ENCODE peak calls at places on chromosomes 13 and 19, in four cellular contexts. M is cardiac fibroblast, K is COR-L47, W is WTC11. S is an unnamed sample.

GRCh38 chr19:39362682-39363657 is 20.7 kb downstream of the SAMD4B start:
- DNase-seq in M (peak), K (no peak), W (no peak), S (peak)

GRCh38 chr13:62919491-62919890 is 1503.8 kb upstream of the PCDH20 start:
- DNase-seq in M (no peak), K (no peak), W (no peak), S (no peak)

GRCh38 chr19:54041969-54042606 is 21.6 kb downstream of the VSTM1 start:
- DNase-seq in M (no peak), K (no peak), W (no peak), S (no peak)

GRCh38 chr13:72194531-72194930 is 327.5 kb upstream of the DACH1 start:
- DNase-seq in M (peak), K (no peak), W (no peak), S (no peak)

GRCh38 chr19:15869109-15869555 is 28.7 kb downstream of the CYP4F2 start:
- DNase-seq in M (peak), K (peak), W (peak), S (peak)

GRCh38 chr13:91520952-91521351 is 122.5 kb downstream of the GPC5 start:
- DNase-seq in M (no peak), K (peak), W (no peak), S (no peak)

GRCh38 chr19:2394669-2395292 is 32.6 kb downstream of the TIMM13 start:
- DNase-seq in M (no peak), K (no peak), W (no peak), S (no peak)

GRCh38 chr19:47157455-47158321 is 27.1 kb downstream of the SAE1 start:
- DNase-seq in M (peak), K (no peak), W (peak), S (peak)

GRCh38 chr13:24271611-24272451 is 37.5 kb upstream of the C1QTNF9 start:
- DNase-seq in M (peak), K (no peak), W (no peak), S (peak)

GRCh38 chr19:13038306-13039210 is 43.3 kb downstream of the NFIX start:
- DNase-seq in M (no peak), K (no peak), W (no peak), S (no peak)

GRCh38 chr13:32427852-32428580 is at the start of gene N4BP2L1:
- DNase-seq in M (peak), K (peak), W (peak), S (peak)

GRCh38 chr13:68748038-68748437 is 1359.6 kb upstream of the ATXN8OS start:
- DNase-seq in M (no peak), K (no peak), W (no peak), S (no peak)

GRCh38 chr19:56980864-56981263 is 138.9 kb upstream of the USP29 start:
- DNase-seq in M (no peak), K (no peak), W (no peak), S (no peak)

GRCh38 chr19:5191091-5191490 is 149.5 kb downstream of the PTPRS start:
- DNase-seq in M (peak), K (no peak), W (no peak), S (no peak)

GRCh38 chr19:37953576-37954303 is 46.7 kb downstream of the SIPA1L3 start:
- DNase-seq in M (peak), K (no peak), W (no peak), S (no peak)

GRCh38 chr13:46181799-46182490 is at the start of gene LCP1:
- DNase-seq in M (no peak), K (no peak), W (no peak), S (no peak)

GRCh38 chr13:77434289-77434688 is 101.2 kb upstream of the SCEL start:
- DNase-seq in M (no peak), K (no peak), W (no peak), S (no peak)

GRCh38 chr19:40213251-40213793 is 4.9 kb downstream of the TTC9B start:
- DNase-seq in M (no peak), K (no peak), W (no peak), S (no peak)

GRCh38 chr19:39160523-39160861 is 34.9 kb downstream of the PAK4 start:
- DNase-seq in M (peak), K (no peak), W (no peak), S (peak)

GRCh38 chr13:82407321-82407720 is 1475.0 kb downstream of the SLITRK1 start:
- DNase-seq in M (no peak), K (no peak), W (no peak), S (no peak)

GRCh38 chr19:1590641-1591397 is 1.8 kb downstream of the MBD3 start:
- DNase-seq in M (peak), K (peak), W (peak), S (peak)

GRCh38 chr13:110726726-110727125 is 13.2 kb downstream of the ING1 start:
- DNase-seq in M (no peak), K (no peak), W (no peak), S (no peak)

GRCh38 chr13:113746671-113747070 is 12.4 kb upstream of the TMEM255B start:
- DNase-seq in M (no peak), K (peak), W (no peak), S (no peak)

GRCh38 chr13:80923907-80924306 is 583.0 kb upstream of the SPRY2 start:
- DNase-seq in M (peak), K (no peak), W (peak), S (no peak)

GRCh38 chr13:53788286-53788685 is 759.7 kb downstream of the OLFM4 start:
- DNase-seq in M (no peak), K (peak), W (no peak), S (no peak)

GRCh38 chr13:57631607-57632275 is at the start of gene PCDH17:
- DNase-seq in M (peak), K (peak), W (peak), S (peak)

GRCh38 chr19:36931684-36932083 is 15.6 kb downstream of the ZNF568 start:
- DNase-seq in M (no peak), K (no peak), W (no peak), S (no peak)

GRCh38 chr13:40440990-40441820 is 225.2 kb downstream of the FOXO1 start:
- DNase-seq in M (peak), K (no peak), W (no peak), S (no peak)

GRCh38 chr13:21012841-21013681 is 48.3 kb downstream of the LATS2 start:
- DNase-seq in M (peak), K (no peak), W (no peak), S (no peak)

GRCh38 chr13:32205426-32206096 is 109.6 kb downstream of the ZAR1L start:
- DNase-seq in M (no peak), K (no peak), W (no peak), S (no peak)

GRCh38 chr13:113903912-113904311 is 40.0 kb upstream of the GAS6 start:
- DNase-seq in M (no peak), K (no peak), W (no peak), S (no peak)

GRCh38 chr13:98473135-98473791 is 103.6 kb downstream of the STK24 start:
- DNase-seq in M (no peak), K (no peak), W (no peak), S (no peak)

GRCh38 chr13:52899206-52899605 is 50.8 kb upstream of the PCDH8 start:
- DNase-seq in M (no peak), K (no peak), W (no peak), S (no peak)

GRCh38 chr13:30927595-30927994 is 4.9 kb upstream of the TEX26 start:
- DNase-seq in M (peak), K (no peak), W (no peak), S (no peak)